ENCODE peak calls at places on chromosomes 7 and 10, in six cellular contexts. G is right cardiac atrium, Z is transverse colon, A is lower lobe of right lung, I is gastrocnemius medialis, D is right lobe of liver. H is an unnamed sample.

GRCh38 chr7:105244594-105244993 is 144.1 kb downstream of the SRPK2 start:
- DNase-seq in Z (no peak), G (peak; percentile 76), D (no peak), A (peak; percentile 43), I (no peak), H (no peak)

GRCh38 chr7:47080816-47081215 is 501.1 kb downstream of the TNS3 start:
- DNase-seq in G (no peak), A (no peak), Z (no peak), I (no peak), D (no peak), H (no peak)

GRCh38 chr10:68517188-68517587 is 10.1 kb downstream of the SLC25A16 start:
- DNase-seq in D (no peak), Z (no peak), A (no peak), I (no peak), G (no peak), H (no peak)

GRCh38 chr10:79070611-79071534 is 2.1 kb downstream of the ZMIZ1 start:
- DNase-seq in D (peak; percentile 92), G (peak; percentile 96), I (peak; percentile 99), Z (peak; percentile 94), A (peak; percentile 95), H (peak; percentile 89)

GRCh38 chr10:58465641-58466040 is 47.0 kb upstream of the BICC1 start:
- DNase-seq in G (no peak), A (no peak), Z (no peak), D (no peak), I (no peak), H (no peak)

GRCh38 chr10:12800302-12800701 is 201.2 kb downstream of the CCDC3 start:
- DNase-seq in D (no peak), Z (no peak), G (no peak), I (no peak), A (no peak), H (no peak)

GRCh38 chr10:86440874-86441838 is 74.6 kb upstream of the GRID1 start:
- DNase-seq in A (no peak), D (no peak), Z (no peak), I (no peak), G (no peak), H (no peak)

GRCh38 chr7:75739796-75740672 is 1.3 kb upstream of the HIP1 start:
- DNase-seq in I (no peak), A (no peak), G (no peak), Z (no peak), D (no peak), H (no peak)

GRCh38 chr7:44769381-44770209 is 20.9 kb downstream of the ZMIZ2 start:
- DNase-seq in G (no peak), D (no peak), Z (peak; percentile 44), A (no peak), I (peak; percentile 64), H (peak; percentile 18)

GRCh38 chr7:30851651-30852359 is 59.8 kb upstream of the AQP1 start:
- DNase-seq in D (no peak), A (no peak), Z (no peak), G (no peak), I (no peak), H (no peak)

GRCh38 chr7:142654398-142654797 is 94.9 kb upstream of the PRSS1 start:
- DNase-seq in A (no peak), I (no peak), G (no peak), Z (no peak), D (no peak), H (no peak)

GRCh38 chr10:131841669-131842139 is 59.1 kb upstream of the PPP2R2D start:
- DNase-seq in G (no peak), D (no peak), A (no peak), Z (no peak), I (no peak), H (no peak)

GRCh38 chr7:16071246-16071857 is 350.0 kb downstream of the CRPPA start:
- DNase-seq in Z (peak; percentile 10), A (no peak), G (no peak), I (no peak), D (no peak), H (no peak)

GRCh38 chr7:938546-939185 is 15.8 kb downstream of the ADAP1 start:
- DNase-seq in I (no peak), G (peak; percentile 5), D (peak; percentile 17), A (peak; percentile 34), Z (peak; percentile 6), H (no peak)

GRCh38 chr10:85741626-85742300 is 624.8 kb downstream of the GRID1 start:
- DNase-seq in Z (no peak), A (no peak), G (no peak), D (no peak), I (no peak), H (no peak)

GRCh38 chr10:13354783-13355182 is 6.7 kb upstream of the SEPHS1 start:
- DNase-seq in G (no peak), A (no peak), I (no peak), Z (no peak), D (no peak), H (no peak)

GRCh38 chr10:86757110-86757790 is 831 bp downstream of the BMPR1A start:
- DNase-seq in Z (peak; percentile 46), G (peak; percentile 39), A (peak; percentile 57), I (peak; percentile 53), D (peak; percentile 42), H (peak; percentile 36)

GRCh38 chr10:84343831-84344230 is 15.4 kb downstream of the CCSER2 start:
- DNase-seq in A (no peak), D (no peak), I (no peak), Z (no peak), G (no peak), H (no peak)

GRCh38 chr10:60508037-60508436 is 118.4 kb upstream of the ANK3 start:
- DNase-seq in A (no peak), I (no peak), G (no peak), Z (no peak), D (no peak), H (no peak)

GRCh38 chr7:40826419-40827216 is 691.8 kb downstream of the SUGCT start:
- DNase-seq in G (no peak), D (no peak), I (no peak), Z (no peak), A (no peak), H (no peak)

GRCh38 chr7:39686261-39686924 is 63.0 kb downstream of the RALA start:
- DNase-seq in A (no peak), D (no peak), I (no peak), G (no peak), Z (no peak), H (no peak)

GRCh38 chr7:90657481-90657880 is 61.4 kb downstream of the CDK14 start:
- DNase-seq in G (no peak), I (no peak), Z (no peak), A (no peak), D (no peak), H (no peak)

GRCh38 chr7:133674079-133674478 is 421.2 kb downstream of the EXOC4 start:
- DNase-seq in A (no peak), D (no peak), I (no peak), Z (no peak), G (no peak), H (no peak)
- H3K4me3 ChIP-seq in A (no peak overlapping the region), D (no peak overlapping the region), I (no peak overlapping the region), Z (no peak overlapping the region), G (no peak overlapping the region), H (no peak overlapping the region)

DNA sequence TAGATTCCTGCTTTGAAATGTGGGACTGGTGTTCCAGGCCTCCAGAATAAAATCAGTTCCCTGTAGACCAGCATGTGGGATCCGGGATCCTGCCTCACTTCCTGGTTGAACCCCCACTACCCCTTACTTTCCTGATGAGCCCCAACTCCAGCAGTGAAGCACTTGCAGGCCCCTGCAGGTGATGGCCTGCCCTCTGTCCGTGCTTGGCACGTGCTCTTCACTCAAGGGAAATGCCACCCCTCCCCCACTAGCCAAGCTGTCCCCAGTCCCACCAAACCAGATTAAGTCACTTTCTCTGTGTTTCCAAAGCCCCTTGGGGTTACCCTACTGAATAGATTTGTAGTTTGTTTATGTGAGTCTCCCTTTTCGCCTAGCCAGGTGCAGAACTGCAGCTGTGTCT is 121.6 kb downstream of the WDFY4 start:
- DNase-seq in A (no peak), D (no peak), G (no peak), I (no peak), Z (no peak), H (no peak)
- H3K4me3 ChIP-seq in A (no peak overlapping the region), D (no peak overlapping the region), G (no peak overlapping the region), I (no peak overlapping the region), Z (no peak overlapping the region), H (no peak overlapping the region)

GRCh38 chr7:102236102-102236501 is 50.6 kb upstream of the SH2B2 start:
- DNase-seq in A (no peak), I (no peak), D (no peak), G (no peak), Z (no peak), H (no peak)
- H3K4me3 ChIP-seq in A (no peak overlapping the region), I (no peak overlapping the region), D (no peak overlapping the region), G (no peak overlapping the region), Z (no peak overlapping the region), H (no peak overlapping the region)

GRCh38 chr10:76111986-76112825 is 680.8 kb downstream of the LRMDA start:
- DNase-seq in D (no peak), A (no peak), G (no peak), Z (no peak), I (no peak), H (no peak)
- H3K4me3 ChIP-seq in D (no peak overlapping the region), A (peak overlapping the region; percentile 17), G (peak overlapping the region; percentile 31), Z (no peak overlapping the region), I (no peak overlapping the region), H (no peak overlapping the region)

GRCh38 chr10:11512596-11512995 is 98.9 kb downstream of the USP6NL start:
- DNase-seq in G (no peak), A (no peak), D (no peak), I (no peak), Z (no peak), H (no peak)

GRCh38 chr10:11513727-11514126 is 97.7 kb downstream of the USP6NL start:
- DNase-seq in D (peak; percentile 61), Z (no peak), A (no peak), G (no peak), I (no peak), H (no peak)

GRCh38 chr10:11511325-11511724 is 100.1 kb downstream of the USP6NL start:
- DNase-seq in A (no peak), G (no peak), D (no peak), I (no peak), Z (no peak), H (no peak)

GRCh38 chr10:11509036-11509435 is 102.4 kb downstream of the USP6NL start:
- DNase-seq in G (no peak), A (no peak), Z (no peak), D (no peak), I (no peak), H (no peak)

DNA sequence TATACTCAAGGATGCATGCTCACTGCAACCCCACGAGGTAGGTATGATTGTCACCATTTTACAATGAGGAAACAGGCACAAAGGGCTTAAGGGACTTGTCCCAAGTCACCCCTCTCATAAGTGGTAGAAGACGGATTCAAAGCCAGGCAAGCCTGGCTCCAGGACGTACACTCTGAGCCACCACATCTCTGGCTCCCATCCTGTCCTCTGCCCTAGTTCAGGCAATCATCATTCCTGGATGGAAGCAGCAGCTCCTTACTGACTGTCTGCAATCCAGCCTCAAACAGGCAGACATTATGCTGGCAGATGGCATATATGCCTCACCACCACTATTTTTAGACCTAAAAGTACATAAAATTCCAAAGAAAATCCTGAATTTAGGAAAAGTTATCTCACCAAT is 100.7 kb downstream of the USP6NL start:
- DNase-seq in Z (no peak), G (no peak), I (no peak), A (no peak), D (no peak), H (no peak)
- H3K4me3 ChIP-seq in Z (no peak overlapping the region), G (no peak overlapping the region), I (no peak overlapping the region), A (no peak overlapping the region), D (no peak overlapping the region), H (no peak overlapping the region)